ENCODE peak calls at places on chromosomes 7 and 10, in four cellular contexts. Z is H1, R is HepG2, J is K562. H is an unnamed sample.

GRCh38 chr7:7745966-7746365 is 27.6 kb upstream of the RPA3 start:
- DNase-seq in J (no peak), R (no peak), Z (no peak), H (no peak)

GRCh38 chr10:122171270-122171669 is 99.8 kb upstream of the BTBD16 start:
- DNase-seq in R (no peak), Z (no peak), J (no peak), H (no peak)

GRCh38 chr10:47318706-47319105 is 3.5 kb upstream of the GDF2 start:
- DNase-seq in R (peak), Z (no peak), J (peak), H (peak)

GRCh38 chr7:83178796-83179195 is 16.1 kb upstream of the PCLO start:
- DNase-seq in J (no peak), R (no peak), Z (no peak), H (no peak)

GRCh38 chr7:74063646-74064045 is 20.0 kb upstream of the LIMK1 start:
- DNase-seq in R (no peak), J (no peak), Z (no peak), H (no peak)

GRCh38 chr10:73247509-73248258 is 629 bp upstream of the DNAJC9 start:
- DNase-seq in R (no peak), J (no peak), Z (no peak), H (no peak)

GRCh38 chr7:5380350-5381210 is 43.1 kb downstream of the TNRC18 start:
- DNase-seq in R (no peak), J (no peak), Z (no peak), H (no peak)

GRCh38 chr7:22108151-22108845 is 162.6 kb upstream of the CDCA7L start:
- DNase-seq in Z (no peak), R (no peak), J (no peak), H (no peak)

GRCh38 chr7:106794276-106795136 is 70.6 kb upstream of the PIK3CG start:
- DNase-seq in Z (no peak), J (no peak), R (no peak), H (no peak)

GRCh38 chr10:111762114-111762513 is 421.5 kb downstream of the GPAM start:
- DNase-seq in Z (no peak), J (no peak), R (no peak), H (no peak)

GRCh38 chr7:12013983-12014382 is 182.0 kb upstream of the THSD7A start:
- DNase-seq in J (no peak), Z (no peak), R (no peak), H (no peak)

GRCh38 chr7:64854969-64855368 is 48.1 kb upstream of the ZNF273 start:
- DNase-seq in J (no peak), Z (no peak), R (no peak), H (no peak)

GRCh38 chr10:11440250-11441150 is 170.9 kb downstream of the USP6NL start:
- DNase-seq in Z (peak), J (no peak), R (no peak), H (no peak)

GRCh38 chr10:63515002-63515763 is 6.0 kb upstream of the REEP3 start:
- DNase-seq in J (no peak), Z (no peak), R (no peak), H (peak)

GRCh38 chr7:36283711-36284130 is 105.9 kb upstream of the ANLN start:
- DNase-seq in J (no peak), Z (no peak), R (no peak), H (no peak)

GRCh38 chr10:122267849-122268737 is 3.0 kb upstream of the BTBD16 start:
- DNase-seq in Z (peak), R (peak), J (peak), H (peak)

GRCh38 chr10:87092861-87093460 is 1.7 kb downstream of the GLUD1 start:
- DNase-seq in R (peak), Z (peak), J (no peak), H (no peak)

GRCh38 chr10:3943695-3944257 is 158.8 kb upstream of the KLF6 start:
- DNase-seq in Z (no peak), R (no peak), J (no peak), H (no peak)

GRCh38 chr7:83925860-83926259 is 268.7 kb downstream of the SEMA3A start:
- DNase-seq in R (no peak), Z (no peak), J (no peak), H (no peak)

GRCh38 chr7:132423594-132424200 is 152.6 kb downstream of the PLXNA4 start:
- DNase-seq in Z (no peak), R (no peak), J (no peak), H (no peak)

GRCh38 chr7:124989911-124990310 is 60.3 kb upstream of the POT1 start:
- DNase-seq in Z (no peak), R (no peak), J (no peak), H (no peak)

GRCh38 chr10:18723801-18724200 is 64.6 kb downstream of the ARL5B start:
- DNase-seq in R (no peak), J (no peak), Z (no peak), H (no peak)

GRCh38 chr7:143172354-143172753 is 10.9 kb upstream of the TAS2R39 start:
- DNase-seq in Z (no peak), J (no peak), R (no peak), H (peak)

GRCh38 chr7:119931230-119931824 is 341.6 kb upstream of the KCND2 start:
- DNase-seq in J (peak), R (no peak), Z (no peak), H (no peak)

GRCh38 chr10:43075612-43076003 is 1.3 kb upstream of the RET start:
- DNase-seq in J (peak), R (no peak), Z (no peak), H (peak)

GRCh38 chr10:33073641-33074410 is 115.8 kb upstream of the ITGB1 start:
- DNase-seq in R (no peak), J (no peak), Z (no peak), H (peak)

GRCh38 chr7:37208528-37208927 is 240.1 kb downstream of the ELMO1 start:
- DNase-seq in J (peak), Z (no peak), R (peak), H (peak)

GRCh38 chr10:79127151-79127961 is 58.6 kb downstream of the ZMIZ1 start:
- DNase-seq in Z (no peak), J (peak), R (peak), H (peak)

GRCh38 chr7:65239707-65240352 is 133.8 kb upstream of the ZNF92 start:
- DNase-seq in R (peak), J (no peak), Z (peak), H (peak)

DNA sequence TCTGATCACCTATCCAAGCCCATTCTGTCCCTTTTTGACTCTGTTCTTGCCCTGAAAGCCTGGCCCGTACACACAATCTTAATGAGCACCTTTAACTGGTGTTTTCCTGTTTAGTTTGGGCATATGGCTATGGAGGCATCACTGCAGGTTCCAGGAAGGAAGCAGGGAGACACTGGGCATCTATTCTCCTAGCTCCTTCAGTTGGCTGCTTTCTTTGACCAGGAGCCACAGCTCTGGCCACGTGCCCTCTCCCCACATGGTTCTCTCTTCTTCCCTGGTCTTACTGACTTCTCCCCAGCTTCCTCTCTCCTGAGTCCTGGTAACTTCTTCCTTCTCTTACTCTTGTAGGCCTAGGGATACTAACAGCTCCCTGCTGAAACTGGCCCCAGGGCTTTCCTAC is 144.4 kb downstream of the CREB5 start:
- DNase-seq in J (no peak), Z (no peak), R (no peak), H (no peak)
- TF ChIP-seq RNF2 in J (no peak), Z (no peak), R (no peak), H (no peak)

GRCh38 chr7:157432957-157433576 is 96.3 kb downstream of the DNAJB6 start:
- DNase-seq in R (no peak), Z (peak), J (peak), H (peak)
- TF ChIP-seq RNF2 in R (no peak), Z (no peak), J (no peak), H (no peak)

DNA sequence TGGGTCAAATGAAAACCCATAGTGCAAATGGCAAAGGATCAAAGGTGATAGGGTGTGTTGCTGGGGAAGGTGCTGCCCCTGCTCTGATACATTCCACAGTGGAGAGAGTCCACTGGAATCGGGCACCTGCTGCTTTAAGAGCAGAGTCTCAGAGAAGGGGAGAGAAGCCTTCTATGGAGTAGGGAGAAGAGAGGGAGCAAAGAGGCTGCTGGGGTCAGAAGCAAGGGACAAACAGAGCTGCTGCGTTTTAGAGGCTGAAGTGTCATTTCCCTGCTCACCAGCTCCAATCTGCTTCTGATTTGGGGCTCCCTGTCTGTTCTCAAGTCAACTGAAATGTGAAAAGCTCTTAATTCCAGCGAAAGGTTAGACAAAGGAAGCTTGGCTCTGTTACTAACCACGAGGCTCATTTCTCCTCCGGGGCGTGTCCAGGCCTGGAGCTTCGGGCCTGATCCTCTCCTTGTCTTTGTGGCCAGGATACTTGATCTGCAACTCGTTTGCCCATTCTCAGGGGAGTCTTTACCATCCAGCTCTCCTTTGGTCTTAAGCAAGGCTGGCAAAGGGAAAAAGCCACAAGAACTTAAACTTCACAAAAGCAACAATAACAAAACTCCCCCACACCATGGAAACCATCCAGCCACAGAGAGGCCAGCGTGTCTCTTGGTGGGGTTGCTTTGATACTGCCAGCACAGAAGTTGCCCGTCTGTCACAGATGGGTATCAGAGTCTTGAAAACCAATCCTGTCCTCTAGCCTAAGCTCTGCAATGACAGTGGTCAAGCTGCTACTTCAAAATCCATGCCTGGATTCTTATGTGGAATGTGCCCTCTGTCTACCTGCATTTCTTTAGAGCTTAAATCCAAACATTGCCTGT is 692.6 kb downstream of the SUGCT start:
- DNase-seq in Z (no peak), J (no peak), R (no peak), H (no peak)
- TF ChIP-seq RNF2 in Z (no peak), J (no peak), R (no peak), H (no peak)

DNA sequence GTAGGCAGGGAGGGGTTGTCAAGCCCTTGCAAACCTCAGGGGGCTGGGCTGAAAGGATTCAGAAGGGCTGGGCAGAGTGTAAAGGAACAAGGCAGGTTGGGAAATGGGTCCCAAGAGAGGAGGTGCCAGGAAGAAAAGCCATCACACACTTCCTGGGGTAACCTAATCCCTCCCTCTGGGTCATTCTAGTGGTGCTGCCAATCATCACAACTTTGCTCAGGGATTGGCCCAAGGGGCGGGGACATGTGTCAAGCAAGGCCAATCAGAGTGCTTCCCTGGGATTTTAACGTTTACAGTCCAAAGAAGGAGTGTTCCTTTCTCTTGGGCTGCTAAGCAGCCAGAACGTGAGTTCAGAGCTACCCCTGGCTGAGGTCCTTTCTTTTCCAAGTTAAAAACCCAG is 57.1 kb upstream of the NPTX2 start:
- DNase-seq in Z (no peak), J (no peak), R (no peak), H (no peak)
- TF ChIP-seq RNF2 in Z (no peak), J (no peak), R (no peak), H (no peak)

GRCh38 chr7:28626191-28626590 is 213.9 kb downstream of the CREB5 start:
- DNase-seq in Z (no peak), J (no peak), R (no peak), H (no peak)

GRCh38 chr7:28623863-28624262 is 211.5 kb downstream of the CREB5 start:
- DNase-seq in R (no peak), Z (no peak), J (no peak), H (peak)

GRCh38 chr7:28627263-28627653 is 214.9 kb downstream of the CREB5 start:
- DNase-seq in Z (no peak), J (no peak), R (no peak), H (no peak)

GRCh38 chr7:28626629-28627262 is 214.4 kb downstream of the CREB5 start:
- DNase-seq in R (peak), Z (peak), J (peak), H (peak)

GRCh38 chr7:28625446-28625845 is 213.1 kb downstream of the CREB5 start:
- DNase-seq in Z (no peak), R (no peak), J (no peak), H (no peak)
- TF ChIP-seq RNF2 in Z (no peak), R (no peak), J (no peak), H (no peak)

H was measured in A549.